ENCODE peak calls at places on chromosomes 16 and 17, in seven cellular contexts. C is PC-3, D is neural progenitor cell, Z is Peyer's patch, M is kidney epithelial cell, Q is adrenal gland, T is cardiac fibroblast. E is an unnamed sample.

GRCh38 chr17:63070031-63070430 is 104.0 kb downstream of the TANC2 start:
- DNase-seq in C (no peak), D (no peak), Z (no peak), M (no peak), Q (no peak), T (no peak), E (no peak)

GRCh38 chr16:10740845-10741208 is 2.8 kb upstream of the NUBP1 start:
- DNase-seq in C (no peak), D (no peak), Z (no peak), M (no peak), Q (no peak), T (no peak), E (no peak)

GRCh38 chr16:85238233-85238647 is 126.0 kb upstream of the CIBAR2 start:
- DNase-seq in C (no peak), D (peak), Z (no peak), M (no peak), Q (peak), T (peak), E (no peak)

GRCh38 chr16:84497418-84497817 is 7.0 kb downstream of the MEAK7 start:
- DNase-seq in C (no peak), D (no peak), Z (no peak), M (no peak), Q (no peak), T (no peak), E (no peak)

GRCh38 chr16:1907226-1907849 is 10.9 kb downstream of the HS3ST6 start:
- DNase-seq in C (no peak), D (peak), Z (peak), M (no peak), Q (no peak), T (no peak), E (no peak)

GRCh38 chr16:17366299-17366961 is 104.3 kb downstream of the XYLT1 start:
- DNase-seq in C (no peak), D (no peak), Z (no peak), M (no peak), Q (no peak), T (no peak), E (no peak)

GRCh38 chr17:38967290-38967738 is at the start of gene FBXO47:
- DNase-seq in C (no peak), D (peak), Z (peak), M (peak), Q (peak), T (peak), E (no peak)

GRCh38 chr16:84478172-84478948 is 26.1 kb downstream of the MEAK7 start:
- DNase-seq in C (peak), D (no peak), Z (no peak), M (peak), Q (peak), T (peak), E (peak)

GRCh38 chr17:60086822-60087591 is 8.3 kb upstream of the HEATR6 start:
- DNase-seq in C (no peak), D (no peak), Z (no peak), M (no peak), Q (no peak), T (peak), E (no peak)

GRCh38 chr16:82935781-82936180 is 309.0 kb downstream of the CDH13 start:
- DNase-seq in C (no peak), D (no peak), Z (no peak), M (no peak), Q (no peak), T (no peak), E (no peak)

GRCh38 chr17:54795046-54795445 is 105.6 kb upstream of the TOM1L1 start:
- DNase-seq in C (no peak), D (no peak), Z (no peak), M (no peak), Q (no peak), T (no peak), E (no peak)

GRCh38 chr16:67055712-67056487 is 27.0 kb downstream of the CBFB start:
- DNase-seq in C (peak), D (no peak), Z (no peak), M (peak), Q (peak), T (peak), E (peak)

GRCh38 chr16:24538756-24539294 is 541 bp upstream of the RBBP6 start:
- DNase-seq in C (peak), D (no peak), Z (no peak), M (peak), Q (peak), T (no peak), E (peak)

GRCh38 chr16:4415538-4416199 is 727 bp downstream of the CORO7 start:
- DNase-seq in C (peak), D (peak), Z (peak), M (no peak), Q (peak), T (no peak), E (no peak)

GRCh38 chr16:30985401-30986128 is 558 bp downstream of the HSD3B7 start:
- DNase-seq in C (peak), D (peak), Z (peak), M (no peak), Q (peak), T (no peak), E (no peak)

GRCh38 chr16:67278773-67279295 is 498 bp upstream of the PLEKHG4 start:
- DNase-seq in C (no peak), D (peak), Z (no peak), M (no peak), Q (peak), T (no peak), E (no peak)

GRCh38 chr17:58315281-58315711 is 13.3 kb downstream of the TSPOAP1 start:
- DNase-seq in C (peak), D (no peak), Z (no peak), M (no peak), Q (no peak), T (no peak), E (no peak)

GRCh38 chr17:71085238-71086033 is 916.1 kb downstream of the KCNJ2 start:
- DNase-seq in C (peak), D (peak), Z (no peak), M (no peak), Q (no peak), T (no peak), E (no peak)

GRCh38 chr16:86575754-86576557 is 2.4 kb upstream of the FOXL1 start:
- DNase-seq in C (peak), D (peak), Z (peak), M (peak), Q (peak), T (peak), E (peak)

GRCh38 chr17:47857551-47858410 is 6.8 kb upstream of the SP6 start:
- DNase-seq in C (no peak), D (no peak), Z (no peak), M (no peak), Q (no peak), T (no peak), E (no peak)

GRCh38 chr17:7712111-7712771 is 5.3 kb upstream of the DNAH2 start:
- DNase-seq in C (no peak), D (peak), Z (no peak), M (no peak), Q (no peak), T (no peak), E (no peak)

GRCh38 chr17:39002991-39003715 is 36.0 kb upstream of the FBXO47 start:
- DNase-seq in C (no peak), D (no peak), Z (peak), M (no peak), Q (peak), T (peak), E (no peak)

GRCh38 chr16:89873822-89874689 is 664 bp downstream of the TCF25 start:
- DNase-seq in C (peak), D (peak), Z (peak), M (no peak), Q (peak), T (peak), E (peak)
- TF ChIP-seq CTCF in C (no peak), D (no peak), Z (no peak), M (no peak), Q (no peak), T (no peak), E (no peak)

GRCh38 chr17:64706224-64707076 is 44.3 kb upstream of the SMURF2 start:
- DNase-seq in C (peak), D (no peak), Z (peak), M (no peak), Q (no peak), T (no peak), E (no peak)

GRCh38 chr17:64702815-64703214 is 40.7 kb upstream of the SMURF2 start:
- DNase-seq in C (no peak), D (no peak), Z (no peak), M (no peak), Q (no peak), T (no peak), E (no peak)

GRCh38 chr17:64709481-64709880 is 47.4 kb upstream of the SMURF2 start:
- DNase-seq in C (no peak), D (no peak), Z (no peak), M (no peak), Q (no peak), T (no peak), E (no peak)

GRCh38 chr17:64707077-64707591 is 45.0 kb upstream of the SMURF2 start:
- DNase-seq in C (peak), D (no peak), Z (peak), M (peak), Q (peak), T (peak), E (peak)
- H3K4me3 ChIP-seq in C (peak), D (no peak), Z (no peak), M (no peak), Q (no peak), T (no peak), E (no peak)

GRCh38 chr17:68029512-68030215 is 5.9 kb upstream of the KPNA2 start:
- DNase-seq in C (no peak), D (no peak), Z (no peak), M (no peak), Q (no peak), T (no peak), E (no peak)
- TF ChIP-seq CTCF in C (no peak), D (no peak), Z (no peak), M (no peak), Q (no peak), T (no peak), E (no peak)

GRCh38 chr16:69831212-69832123 is 69.3 kb downstream of the WWP2 start:
- DNase-seq in C (peak), D (no peak), Z (no peak), M (peak), Q (no peak), T (no peak), E (no peak)
- H3K4me3 ChIP-seq in C (no peak), D (no peak), Z (no peak), M (no peak), Q (no peak), T (no peak), E (no peak)

GRCh38 chr17:21129023-21129681 is 2.4 kb downstream of the DHRS7B start:
- DNase-seq in C (peak), D (no peak), Z (no peak), M (no peak), Q (peak), T (peak), E (peak)
- TF ChIP-seq CTCF in C (peak), D (peak), Z (no peak), M (peak), Q (peak), T (peak), E (peak)

GRCh38 chr17:81968396-81968745 is 7.4 kb upstream of the NOTUM start:
- DNase-seq in C (no peak), D (no peak), Z (no peak), M (no peak), Q (no peak), T (no peak), E (no peak)

GRCh38 chr17:81967533-81968395 is 6.8 kb upstream of the NOTUM start:
- DNase-seq in C (peak), D (peak), Z (peak), M (no peak), Q (peak), T (peak), E (peak)

GRCh38 chr17:81967244-81967532 is 6.2 kb upstream of the NOTUM start:
- DNase-seq in C (no peak), D (no peak), Z (no peak), M (no peak), Q (no peak), T (no peak), E (no peak)

GRCh38 chr17:81964081-81964849 is 3.3 kb upstream of the NOTUM start:
- DNase-seq in C (no peak), D (no peak), Z (no peak), M (no peak), Q (no peak), T (no peak), E (no peak)

GRCh38 chr17:81966343-81967243 is 5.6 kb upstream of the NOTUM start:
- DNase-seq in C (no peak), D (peak), Z (peak), M (no peak), Q (peak), T (peak), E (no peak)
- H3K4me3 ChIP-seq in C (no peak), D (peak), Z (peak), M (no peak), Q (no peak), T (no peak), E (no peak)

E was measured in HFF-Myc.